ENCODE peak calls at places on chromosomes 6 and 20, in six cellular contexts. V, X, S, Q, O and N are unnamed samples.
A peak's percentile ranks its signal among the peaks of the same experiment; 100 is the strongest.

GRCh38 chr6:53496797-53497196 is 48.1 kb downstream of the GCLC start:
- DNase-seq in V (peak; percentile 31), X (peak; percentile 94), S (no peak), Q (no peak), O (no peak), N (peak; percentile 88)

GRCh38 chr6:2999005-2999620 is 581 bp upstream of the NQO2 start:
- DNase-seq in V (no peak), X (peak; percentile 78), S (no peak), Q (no peak), O (no peak), N (peak; percentile 95)

GRCh38 chr6:37517411-37517812 is 17.7 kb upstream of the CCDC167 start:
- DNase-seq in V (no peak), X (no peak), S (no peak), Q (no peak), O (no peak), N (no peak)

GRCh38 chr6:14664616-14665315 is 547.2 kb downstream of the CD83 start:
- DNase-seq in V (peak; percentile 93), X (no peak), S (no peak), Q (peak; percentile 75), O (peak; percentile 38), N (peak; percentile 38)

GRCh38 chr20:38143646-38144554 is 21.2 kb downstream of the TGM2 start:
- DNase-seq in V (no peak), X (peak; percentile 95), S (no peak), Q (no peak), O (no peak), N (peak; percentile 96)

GRCh38 chr20:4470375-4470774 is 251.3 kb upstream of the PRND start:
- DNase-seq in V (no peak), X (peak; percentile 87), S (no peak), Q (no peak), O (no peak), N (peak; percentile 39)

GRCh38 chr20:62889871-62890270 is 28.2 kb upstream of the TCFL5 start:
- DNase-seq in V (no peak), X (no peak), S (no peak), Q (no peak), O (no peak), N (no peak)

GRCh38 chr6:77040566-77041195 is 422.6 kb downstream of the HTR1B start:
- DNase-seq in V (no peak), X (peak; percentile 15), S (no peak), Q (no peak), O (no peak), N (no peak)

GRCh38 chr6:4802312-4802935 is 26.2 kb downstream of the CDYL start:
- DNase-seq in V (no peak), X (no peak), S (no peak), Q (no peak), O (no peak), N (no peak)

GRCh38 chr6:159098636-159099106 is 53.9 kb upstream of the TAGAP start:
- DNase-seq in V (no peak), X (no peak), S (no peak), Q (no peak), O (no peak), N (no peak)

GRCh38 chr6:63635165-63635562 is 438 bp upstream of the PHF3 start:
- DNase-seq in V (peak; percentile 53), X (no peak), S (no peak), Q (no peak), O (no peak), N (no peak)

DNA sequence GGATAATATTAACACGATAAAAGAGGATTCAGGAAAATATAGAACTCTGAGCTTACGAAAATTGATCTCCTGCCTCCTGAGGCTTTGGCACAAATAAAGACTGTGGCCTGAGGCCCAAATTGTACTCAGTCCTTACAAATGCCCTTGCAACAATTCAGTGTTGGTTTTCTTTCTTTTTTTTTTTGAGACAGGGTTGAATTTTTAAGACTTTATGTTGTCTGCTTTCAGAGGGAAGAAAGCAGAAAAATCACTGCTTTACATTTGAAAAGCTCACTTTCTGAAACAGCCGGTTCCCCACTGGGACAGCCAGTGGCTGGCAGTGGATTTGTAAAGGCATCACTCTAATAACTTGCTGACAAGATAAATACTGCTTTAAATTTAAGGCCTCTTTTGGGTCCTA is 290.5 kb downstream of the SLC35F1 start:
- DNase-seq in V (no peak), X (no peak), S (no peak), Q (peak; percentile 39), O (peak; percentile 19), N (no peak)
- H2BK15ac ChIP-seq in V (no peak overlapping the region), X (no peak overlapping the region), S (no peak overlapping the region), Q (no peak overlapping the region), O (no peak overlapping the region), N (no peak overlapping the region)

GRCh38 chr6:135937126-135937525 is 85.6 kb downstream of the PDE7B start:
- DNase-seq in V (no peak), X (no peak), S (no peak), Q (no peak), O (no peak), N (no peak)

GRCh38 chr6:135936606-135937005 is 85.1 kb downstream of the PDE7B start:
- DNase-seq in V (no peak), X (peak; percentile 98), S (no peak), Q (no peak), O (no peak), N (peak; percentile 83)

GRCh38 chr6:135935951-135936601 is 84.6 kb downstream of the PDE7B start:
- DNase-seq in V (no peak), X (peak; percentile 75), S (no peak), Q (no peak), O (no peak), N (peak; percentile 53)

GRCh38 chr6:135932651-135933050 is 81.2 kb downstream of the PDE7B start:
- DNase-seq in V (no peak), X (no peak), S (no peak), Q (no peak), O (no peak), N (no peak)
- H3K4me2 ChIP-seq in V (no peak overlapping the region), X (no peak overlapping the region), S (no peak overlapping the region), Q (no peak overlapping the region), O (no peak overlapping the region), N (no peak overlapping the region)

DNA sequence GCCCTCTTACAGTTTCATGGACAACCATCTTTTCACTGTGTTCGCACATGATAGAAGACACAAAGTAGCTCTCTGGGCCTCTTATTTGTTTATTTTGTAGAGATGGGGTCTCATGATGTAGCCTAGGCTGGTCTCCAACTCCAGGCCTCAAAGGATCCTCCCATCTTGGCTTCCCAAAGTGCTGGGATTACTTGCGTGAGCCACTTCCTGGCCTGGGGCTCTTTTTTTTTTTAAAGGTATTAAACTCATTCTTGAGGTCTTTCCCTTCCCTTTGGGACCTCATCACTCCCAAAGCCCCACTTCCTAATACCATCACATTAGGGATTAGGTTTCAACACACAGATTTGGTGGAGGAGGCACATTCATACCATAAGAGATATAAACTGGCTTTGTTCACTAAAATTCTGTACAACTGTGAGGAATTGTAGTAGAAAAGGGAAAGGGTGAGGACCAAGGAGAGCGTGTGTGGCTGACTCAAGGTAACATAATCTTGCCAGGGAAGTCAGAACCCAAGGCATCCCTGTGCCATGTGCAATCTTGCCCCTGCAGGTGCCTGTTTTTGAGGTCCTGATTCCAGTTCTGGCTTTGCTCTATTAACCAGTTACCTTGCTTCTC is 45.5 kb downstream of the EIF2S2 start:
- DNase-seq in V (peak; percentile 44), X (peak; percentile 56), S (no peak), Q (no peak), O (no peak), N (peak; percentile 20)
- H3K18ac ChIP-seq in V (no peak overlapping the region), X (no peak overlapping the region), S (no peak overlapping the region), Q (no peak overlapping the region), O (no peak overlapping the region), N (no peak overlapping the region)

DNA sequence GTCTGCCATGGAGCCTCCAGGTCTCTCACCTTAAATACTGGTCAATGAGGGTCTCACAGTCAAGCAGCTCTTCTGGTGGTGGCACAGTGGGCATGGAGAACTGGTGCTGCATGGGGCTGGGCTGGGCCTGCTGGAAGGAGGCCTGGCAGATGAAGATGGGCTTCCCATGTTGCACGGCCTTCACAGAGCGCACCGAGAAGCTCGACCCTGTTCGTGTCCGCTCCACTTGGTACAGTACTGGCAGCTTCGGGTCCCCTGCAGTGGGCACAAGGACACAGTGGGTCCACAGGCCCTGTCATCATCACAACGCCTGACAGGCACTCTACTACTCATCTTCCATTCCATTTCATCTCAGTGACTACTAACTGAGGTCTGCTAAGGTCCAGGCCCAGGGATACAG is 8.8 kb downstream of the ACOT8 start:
- DNase-seq in V (no peak), X (no peak), S (no peak), Q (no peak), O (no peak), N (no peak)
- H2BK15ac ChIP-seq in V (no peak overlapping the region), X (no peak overlapping the region), S (no peak overlapping the region), Q (no peak overlapping the region), O (peak overlapping the region; percentile 18), N (no peak overlapping the region)